ENCODE peak calls at places on chromosome 17, in seven cellular contexts. One of them, this sample, is unnamed.

GRCh38 chr17:18978655-18979054 is 25.9 kb downstream of the FAM83G start:
- DNase-seq in SK-N-SH: no peak
- DNase-seq in neuronal stem cell: no peak
- DNase-seq in A172: no peak
- DNase-seq in LHCN-M2: no peak
- DNase-seq in amygdala: no peak
- DNase-seq in stimulated activated CD4-positive, alpha-beta T cell treated with anti-CD3 and anti-CD28 coated beads, Interleukin-1b, Interleukin-23, amount 100 ng/mL, for 48 hours: no peak
- DNase-seq in this sample: no peak

GRCh38 chr17:79350516-79350915 is 260.3 kb downstream of the RBFOX3 start:
- DNase-seq in stimulated activated CD4-positive, alpha-beta T cell treated with anti-CD3 and anti-CD28 coated beads, Interleukin-1b, Interleukin-23, amount 100 ng/mL, for 48 hours: no peak
- DNase-seq in A172: no peak
- DNase-seq in neuronal stem cell: no peak
- DNase-seq in amygdala: no peak
- DNase-seq in LHCN-M2: no peak
- DNase-seq in SK-N-SH: no peak
- DNase-seq in this sample: no peak

GRCh38 chr17:63500548-63501390 is 22.4 kb upstream of the KCNH6 start:
- DNase-seq in LHCN-M2: no peak
- DNase-seq in A172: no peak
- DNase-seq in SK-N-SH: no peak
- DNase-seq in amygdala: no peak
- DNase-seq in neuronal stem cell: no peak
- DNase-seq in stimulated activated CD4-positive, alpha-beta T cell treated with anti-CD3 and anti-CD28 coated beads, Interleukin-1b, Interleukin-23, amount 100 ng/mL, for 48 hours: no peak
- DNase-seq in this sample: no peak

GRCh38 chr17:77312061-77312684 is 171.4 kb downstream of the SEC14L1 start:
- DNase-seq in amygdala: no peak
- DNase-seq in SK-N-SH: peak
- DNase-seq in A172: no peak
- DNase-seq in neuronal stem cell: no peak
- DNase-seq in LHCN-M2: no peak
- DNase-seq in stimulated activated CD4-positive, alpha-beta T cell treated with anti-CD3 and anti-CD28 coated beads, Interleukin-1b, Interleukin-23, amount 100 ng/mL, for 48 hours: no peak
- DNase-seq in this sample: no peak

GRCh38 chr17:80245566-80246265 is 14.9 kb upstream of the RNF213 start:
- DNase-seq in A172: no peak
- DNase-seq in stimulated activated CD4-positive, alpha-beta T cell treated with anti-CD3 and anti-CD28 coated beads, Interleukin-1b, Interleukin-23, amount 100 ng/mL, for 48 hours: no peak
- DNase-seq in neuronal stem cell: no peak
- DNase-seq in LHCN-M2: no peak
- DNase-seq in SK-N-SH: peak
- DNase-seq in amygdala: no peak
- DNase-seq in this sample: no peak

GRCh38 chr17:50584116-50584515 is 23.6 kb downstream of the CACNA1G start:
- DNase-seq in LHCN-M2: no peak
- DNase-seq in A172: no peak
- DNase-seq in stimulated activated CD4-positive, alpha-beta T cell treated with anti-CD3 and anti-CD28 coated beads, Interleukin-1b, Interleukin-23, amount 100 ng/mL, for 48 hours: no peak
- DNase-seq in amygdala: no peak
- DNase-seq in SK-N-SH: no peak
- DNase-seq in neuronal stem cell: no peak
- DNase-seq in this sample: no peak

GRCh38 chr17:48577330-48577945 is 712 bp downstream of the HOXB4 start:
- DNase-seq in A172: peak
- DNase-seq in LHCN-M2: peak
- DNase-seq in amygdala: no peak
- DNase-seq in stimulated activated CD4-positive, alpha-beta T cell treated with anti-CD3 and anti-CD28 coated beads, Interleukin-1b, Interleukin-23, amount 100 ng/mL, for 48 hours: no peak
- DNase-seq in SK-N-SH: no peak
- DNase-seq in neuronal stem cell: no peak
- DNase-seq in this sample: peak

GRCh38 chr17:78416791-78417530 is 38.5 kb downstream of the PGS1 start:
- DNase-seq in LHCN-M2: no peak
- DNase-seq in SK-N-SH: no peak
- DNase-seq in amygdala: no peak
- DNase-seq in neuronal stem cell: no peak
- DNase-seq in stimulated activated CD4-positive, alpha-beta T cell treated with anti-CD3 and anti-CD28 coated beads, Interleukin-1b, Interleukin-23, amount 100 ng/mL, for 48 hours: no peak
- DNase-seq in A172: no peak
- DNase-seq in this sample: no peak

GRCh38 chr17:76981545-76982295 is 113.5 kb downstream of the MGAT5B start:
- DNase-seq in amygdala: no peak
- DNase-seq in stimulated activated CD4-positive, alpha-beta T cell treated with anti-CD3 and anti-CD28 coated beads, Interleukin-1b, Interleukin-23, amount 100 ng/mL, for 48 hours: no peak
- DNase-seq in neuronal stem cell: no peak
- DNase-seq in A172: no peak
- DNase-seq in LHCN-M2: no peak
- DNase-seq in SK-N-SH: no peak
- DNase-seq in this sample: no peak

GRCh38 chr17:2068589-2069051 is 13.7 kb downstream of the HIC1 start:
- DNase-seq in SK-N-SH: peak
- DNase-seq in amygdala: no peak
- DNase-seq in neuronal stem cell: no peak
- DNase-seq in LHCN-M2: peak
- DNase-seq in A172: peak
- DNase-seq in stimulated activated CD4-positive, alpha-beta T cell treated with anti-CD3 and anti-CD28 coated beads, Interleukin-1b, Interleukin-23, amount 100 ng/mL, for 48 hours: peak
- DNase-seq in this sample: peak

GRCh38 chr17:75783803-75784472 is 668 bp upstream of the UNK start:
- DNase-seq in amygdala: peak
- DNase-seq in LHCN-M2: no peak
- DNase-seq in neuronal stem cell: no peak
- DNase-seq in SK-N-SH: no peak
- DNase-seq in A172: no peak
- DNase-seq in stimulated activated CD4-positive, alpha-beta T cell treated with anti-CD3 and anti-CD28 coated beads, Interleukin-1b, Interleukin-23, amount 100 ng/mL, for 48 hours: no peak
- DNase-seq in this sample: no peak

GRCh38 chr17:57935833-57936807 is 19.1 kb downstream of the CUEDC1 start:
- DNase-seq in A172: peak
- DNase-seq in stimulated activated CD4-positive, alpha-beta T cell treated with anti-CD3 and anti-CD28 coated beads, Interleukin-1b, Interleukin-23, amount 100 ng/mL, for 48 hours: no peak
- DNase-seq in amygdala: no peak
- DNase-seq in neuronal stem cell: peak
- DNase-seq in SK-N-SH: peak
- DNase-seq in LHCN-M2: peak
- DNase-seq in this sample: no peak

GRCh38 chr17:66451188-66452149 is 149.1 kb downstream of the PRKCA start:
- DNase-seq in LHCN-M2: no peak
- DNase-seq in neuronal stem cell: no peak
- DNase-seq in stimulated activated CD4-positive, alpha-beta T cell treated with anti-CD3 and anti-CD28 coated beads, Interleukin-1b, Interleukin-23, amount 100 ng/mL, for 48 hours: no peak
- DNase-seq in SK-N-SH: peak
- DNase-seq in A172: no peak
- DNase-seq in amygdala: no peak
- DNase-seq in this sample: no peak

GRCh38 chr17:74870512-74870911 is 2.3 kb downstream of the FDXR start:
- DNase-seq in LHCN-M2: peak
- DNase-seq in A172: peak
- DNase-seq in stimulated activated CD4-positive, alpha-beta T cell treated with anti-CD3 and anti-CD28 coated beads, Interleukin-1b, Interleukin-23, amount 100 ng/mL, for 48 hours: no peak
- DNase-seq in SK-N-SH: no peak
- DNase-seq in neuronal stem cell: no peak
- DNase-seq in amygdala: no peak
- DNase-seq in this sample: no peak

GRCh38 chr17:6981426-6981825 is 14.4 kb upstream of the ALOX12 start:
- DNase-seq in A172: no peak
- DNase-seq in stimulated activated CD4-positive, alpha-beta T cell treated with anti-CD3 and anti-CD28 coated beads, Interleukin-1b, Interleukin-23, amount 100 ng/mL, for 48 hours: no peak
- DNase-seq in amygdala: no peak
- DNase-seq in SK-N-SH: no peak
- DNase-seq in neuronal stem cell: no peak
- DNase-seq in LHCN-M2: no peak
- DNase-seq in this sample: no peak

GRCh38 chr17:354651-355556 is 2.3 kb upstream of the RPH3AL start:
- DNase-seq in LHCN-M2: no peak
- DNase-seq in stimulated activated CD4-positive, alpha-beta T cell treated with anti-CD3 and anti-CD28 coated beads, Interleukin-1b, Interleukin-23, amount 100 ng/mL, for 48 hours: no peak
- DNase-seq in SK-N-SH: no peak
- DNase-seq in A172: peak
- DNase-seq in neuronal stem cell: no peak
- DNase-seq in amygdala: no peak
- DNase-seq in this sample: no peak

GRCh38 chr17:60327870-60328362 is 64.0 kb downstream of the USP32 start:
- DNase-seq in A172: no peak
- DNase-seq in LHCN-M2: no peak
- DNase-seq in neuronal stem cell: no peak
- DNase-seq in amygdala: no peak
- DNase-seq in SK-N-SH: no peak
- DNase-seq in stimulated activated CD4-positive, alpha-beta T cell treated with anti-CD3 and anti-CD28 coated beads, Interleukin-1b, Interleukin-23, amount 100 ng/mL, for 48 hours: no peak
- DNase-seq in this sample: no peak

GRCh38 chr17:50219939-50220465 is 18.6 kb upstream of the COL1A1 start:
- DNase-seq in neuronal stem cell: no peak
- DNase-seq in LHCN-M2: peak
- DNase-seq in stimulated activated CD4-positive, alpha-beta T cell treated with anti-CD3 and anti-CD28 coated beads, Interleukin-1b, Interleukin-23, amount 100 ng/mL, for 48 hours: no peak
- DNase-seq in amygdala: no peak
- DNase-seq in SK-N-SH: no peak
- DNase-seq in A172: peak
- DNase-seq in this sample: no peak

This sample was measured in NCI-H1417.